ENCODE peak calls at places on chromosome X, in ten cellular contexts. W, E, T, U, Z, J, S, I, D and A are unnamed samples. For H3K36me3, the result is how much of the 10 kb centered on the place peaks cover.

GRCh38 chrX:68980906-68981616 is 152.2 kb downstream of the EFNB1 start:
- DNase-seq in W (no peak), E (no peak), T (no peak), U (no peak), Z (no peak), J (no peak), S (no peak), I (no peak), D (no peak), A (no peak)

GRCh38 chrX:39983715-39984114 is 114.0 kb downstream of the BCOR start:
- DNase-seq in W (no peak), E (no peak), T (no peak), U (no peak), Z (no peak), J (no peak), S (no peak), I (no peak), D (no peak), A (no peak)

GRCh38 chrX:30521440-30522182 is 56.0 kb downstream of the TASL start:
- DNase-seq in W (no peak), E (no peak), T (no peak), U (no peak), Z (no peak), J (no peak), S (no peak), I (no peak), D (no peak), A (no peak)

GRCh38 chrX:105636667-105637066 is 185.7 kb upstream of the NRK start:
- DNase-seq in W (no peak), E (no peak), T (no peak), U (no peak), Z (peak), J (no peak), S (no peak), I (no peak), D (no peak), A (no peak)

GRCh38 chrX:58025979-58026378 is 115.7 kb upstream of the ZXDA start:
- DNase-seq in W (peak), E (peak), T (no peak), U (peak), Z (peak), J (no peak), S (peak), I (peak), D (no peak), A (no peak)

GRCh38 chrX:67543818-67544217 is at the start of gene AR:
- DNase-seq in W (peak), E (peak), T (peak), U (peak), Z (peak), J (peak), S (no peak), I (no peak), D (no peak), A (peak)

GRCh38 chrX:101507986-101508385 is 22.7 kb downstream of the ARMCX4 start:
- DNase-seq in W (no peak), E (no peak), T (no peak), U (no peak), Z (no peak), J (no peak), S (no peak), I (no peak), D (no peak), A (no peak)

GRCh38 chrX:139049455-139049854 is 337.9 kb upstream of the FGF13 start:
- DNase-seq in W (no peak), E (no peak), T (no peak), U (no peak), Z (no peak), J (no peak), S (no peak), I (no peak), D (no peak), A (no peak)

GRCh38 chrX:125646195-125646594 is 326.5 kb downstream of the TEX13C start:
- DNase-seq in W (no peak), E (no peak), T (no peak), U (no peak), Z (peak), J (no peak), S (no peak), I (no peak), D (no peak), A (no peak)

GRCh38 chrX:109049903-109050302 is 313.5 kb upstream of the IRS4 start:
- DNase-seq in W (no peak), E (no peak), T (no peak), U (no peak), Z (peak), J (no peak), S (no peak), I (no peak), D (no peak), A (no peak)

GRCh38 chrX:124223524-124223923 is 108.9 kb upstream of the TEX13D start:
- DNase-seq in W (no peak), E (no peak), T (no peak), U (no peak), Z (peak), J (no peak), S (no peak), I (no peak), D (no peak), A (no peak)

GRCh38 chrX:118872102-118872566 is 48.5 kb downstream of the ZCCHC12 start:
- DNase-seq in W (peak), E (no peak), T (no peak), U (no peak), Z (no peak), J (no peak), S (no peak), I (no peak), D (no peak), A (peak)

GRCh38 chrX:13747836-13748235 is 13.3 kb downstream of the OFD1 start:
- DNase-seq in W (peak), E (peak), T (no peak), U (peak), Z (peak), J (no peak), S (peak), I (peak), D (no peak), A (no peak)
- H3K36me3 ChIP-seq in W (under half), E (half or more), T (under half), U (under half), Z (under half), J (under half), S (under half), I (under half), D (under half), A (under half)

GRCh38 chrX:154353172-154353843 is 21.1 kb downstream of the FLNA start:
- DNase-seq in W (no peak), E (no peak), T (no peak), U (no peak), Z (no peak), J (no peak), S (no peak), I (no peak), D (no peak), A (peak)
- TF ChIP-seq POLR2AphosphoS5 in W (no peak), E (no peak), T (no peak), U (peak), Z (peak), J (no peak), S (no peak), I (no peak), D (no peak), A (peak)

GRCh38 chrX:78116365-78116764 is 12.3 kb downstream of the PGK1 start:
- DNase-seq in W (no peak), E (no peak), T (no peak), U (no peak), Z (no peak), J (no peak), S (no peak), I (no peak), D (no peak), A (no peak)
- H3K36me3 ChIP-seq in W (under half), E (half or more), T (half or more), U (under half), Z (half or more), J (half or more), S (under half), I (under half), D (under half), A (under half)

DNA sequence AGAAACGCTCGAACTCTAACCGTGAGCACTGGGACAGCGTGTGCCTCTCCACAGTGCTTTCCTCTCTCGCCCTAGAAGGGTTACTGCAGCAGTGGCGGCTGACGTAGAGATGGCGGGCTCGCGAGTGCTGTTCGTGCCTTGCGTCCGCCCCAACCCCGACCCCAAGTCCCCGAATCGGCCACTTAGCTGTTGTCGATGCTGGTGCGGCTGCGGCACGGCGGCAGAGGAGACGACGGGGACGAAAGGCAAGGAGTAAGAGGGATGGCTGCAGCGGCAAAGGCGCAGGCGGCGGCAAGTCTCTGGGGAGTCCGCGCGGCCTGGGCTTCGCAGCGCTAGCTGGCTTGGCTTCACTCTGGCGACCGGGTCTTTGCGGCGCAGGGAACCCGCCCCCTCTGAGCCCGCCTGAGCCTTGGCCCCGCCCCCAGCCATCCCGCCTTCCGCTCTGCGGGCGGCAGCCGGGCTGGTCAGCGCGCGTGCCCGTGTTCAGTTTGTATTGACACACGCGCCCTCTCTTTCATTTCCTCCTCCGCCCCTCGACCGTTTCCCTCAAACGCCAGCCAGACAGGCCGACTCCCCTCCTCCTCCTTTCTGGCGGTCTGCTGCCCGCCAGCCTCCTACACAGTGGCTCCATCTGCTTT is at the start of gene SPIN4:
- DNase-seq in W (peak), E (peak), T (peak), U (peak), Z (peak), J (peak), S (peak), I (peak), D (peak), A (peak)
- TF ChIP-seq POLR2AphosphoS5 in W (peak), E (peak), T (no peak), U (peak), Z (peak), J (peak), S (peak), I (peak), D (peak), A (peak)

DNA sequence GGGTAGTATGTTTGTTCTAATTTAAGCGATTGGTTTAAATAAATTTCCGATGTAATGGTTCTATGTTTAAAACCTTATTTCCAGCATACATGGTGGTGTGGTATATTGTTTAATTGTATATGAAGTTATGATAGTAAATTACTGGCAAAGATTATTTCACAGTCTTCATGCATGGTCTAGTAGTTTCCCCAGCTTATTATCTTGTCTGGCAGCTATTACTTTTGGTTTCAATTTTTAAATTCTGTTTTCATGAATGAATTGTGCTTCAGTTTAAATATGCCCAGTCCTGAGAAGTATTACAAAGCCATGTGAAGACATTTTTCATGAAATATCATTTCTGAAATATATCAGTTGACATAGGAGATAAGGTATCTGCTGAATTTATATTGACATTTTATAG is 6.3 kb downstream of the ALG13 start:
- DNase-seq in W (no peak), E (no peak), T (no peak), U (no peak), Z (no peak), J (no peak), S (no peak), I (no peak), D (no peak), A (no peak)
- H3K36me3 ChIP-seq in W (under half), E (half or more), T (under half), U (under half), Z (under half), J (half or more), S (under half), I (under half), D (under half), A (under half)